ENCODE peak calls at places on chromosomes 5 and 9, in four cellular contexts. M, N, F and K are unnamed samples.

GRCh38 chr9:116154334-116154975 is 864 bp downstream of the PAPPA start:
- DNase-seq in M (no peak), N (peak), F (no peak), K (no peak)

GRCh38 chr5:178589180-178590140 is 733 bp downstream of the COL23A1 start:
- DNase-seq in M (no peak), N (no peak), F (no peak), K (no peak)

GRCh38 chr5:34008721-34009120 is 871 bp upstream of the AMACR start:
- DNase-seq in M (no peak), N (no peak), F (no peak), K (no peak)

GRCh38 chr5:107671742-107672211 is 1.0 kb upstream of the EFNA5 start:
- DNase-seq in M (peak), N (no peak), F (no peak), K (no peak)

GRCh38 chr5:140978260-140978659 is 12.0 kb downstream of the PCDHAC2 start:
- DNase-seq in M (no peak), N (no peak), F (no peak), K (peak)

GRCh38 chr5:160833806-160834205 is 18.2 kb downstream of the ATP10B start:
- DNase-seq in M (no peak), N (no peak), F (no peak), K (no peak)

GRCh38 chr5:13664377-13664776 is 280.1 kb downstream of the DNAH5 start:
- DNase-seq in M (no peak), N (no peak), F (no peak), K (no peak)

GRCh38 chr5:104045987-104046386 is 483.4 kb upstream of the NUDT12 start:
- DNase-seq in M (no peak), N (no peak), F (no peak), K (no peak)

GRCh38 chr5:32443145-32443540 is 1.4 kb downstream of the ZFR start:
- DNase-seq in M (no peak), N (no peak), F (no peak), K (no peak)

GRCh38 chr5:140630296-140630695 is 2.7 kb downstream of the CD14 start:
- DNase-seq in M (no peak), N (no peak), F (no peak), K (no peak)

GRCh38 chr9:93292288-93292615 is 108.3 kb downstream of the WNK2 start:
- DNase-seq in M (no peak), N (no peak), F (no peak), K (no peak)

GRCh38 chr9:132486706-132487350 is 76.8 kb downstream of the CFAP77 start:
- DNase-seq in M (no peak), N (no peak), F (no peak), K (no peak)

GRCh38 chr5:113166285-113166684 is 189.7 kb downstream of the DCP2 start:
- DNase-seq in M (no peak), N (no peak), F (no peak), K (no peak)

GRCh38 chr5:84603557-84604185 is 219.0 kb upstream of the EDIL3 start:
- DNase-seq in M (peak), N (no peak), F (no peak), K (peak)

GRCh38 chr9:22165144-22165543 is 156.0 kb upstream of the CDKN2B start:
- DNase-seq in M (no peak), N (no peak), F (no peak), K (no peak)

GRCh38 chr5:92868442-92868841 is 712.6 kb downstream of the NR2F1-AS1 start:
- DNase-seq in M (no peak), N (no peak), F (no peak), K (no peak)

GRCh38 chr9:37283730-37284235 is 138.7 kb upstream of the GRHPR start:
- DNase-seq in M (no peak), N (no peak), F (no peak), K (no peak)

GRCh38 chr9:127386981-127387380 is 10.0 kb upstream of the SLC2A8 start:
- DNase-seq in M (no peak), N (peak), F (no peak), K (no peak)

GRCh38 chr5:145554399-145554798 is 280.7 kb downstream of the PRELID2 start:
- DNase-seq in M (no peak), N (no peak), F (no peak), K (peak)

GRCh38 chr9:124134526-124134925 is 123.0 kb downstream of the LHX2 start:
- DNase-seq in M (no peak), N (no peak), F (no peak), K (peak)

GRCh38 chr5:19928556-19929421 is 59.2 kb downstream of the CDH18 start:
- DNase-seq in M (no peak), N (no peak), F (no peak), K (peak)

GRCh38 chr9:77512876-77513275 is 135.2 kb downstream of the GNA14 start:
- DNase-seq in M (no peak), N (no peak), F (no peak), K (peak)

GRCh38 chr5:10030219-10030831 is 219.4 kb downstream of the ATPSCKMT start:
- DNase-seq in M (no peak), N (no peak), F (no peak), K (no peak)

GRCh38 chr9:126165755-126166154 is 160.9 kb upstream of the MVB12B start:
- DNase-seq in M (no peak), N (no peak), F (no peak), K (no peak)

GRCh38 chr5:141524604-141525597 is 36.0 kb downstream of the PCDHGC5 start:
- DNase-seq in M (peak), N (peak), F (peak), K (peak)

GRCh38 chr9:137678202-137678601 is 59.4 kb downstream of the EHMT1 start:
- DNase-seq in M (no peak), N (no peak), F (no peak), K (no peak)

GRCh38 chr9:7536310-7536939 is 263.2 kb downstream of the DMAC1 start:
- DNase-seq in M (peak), N (no peak), F (no peak), K (peak)

GRCh38 chr9:22037954-22038690 is 29.0 kb upstream of the CDKN2B start:
- DNase-seq in M (no peak), N (no peak), F (no peak), K (no peak)

GRCh38 chr9:116549786-116550660 is 137.1 kb upstream of the TRIM32 start:
- DNase-seq in M (no peak), N (no peak), F (no peak), K (no peak)

GRCh38 chr9:136405481-136405880 is 4.9 kb downstream of the ENTR1 start:
- DNase-seq in M (no peak), N (no peak), F (no peak), K (no peak)

GRCh38 chr9:136403915-136404800 is 4.2 kb upstream of the SNAPC4 start:
- DNase-seq in M (no peak), N (no peak), F (no peak), K (no peak)

GRCh38 chr9:136404801-136405136 is 4.8 kb upstream of the SNAPC4 start:
- DNase-seq in M (no peak), N (no peak), F (no peak), K (no peak)

GRCh38 chr9:136402067-136402466 is 2.1 kb upstream of the SNAPC4 start:
- DNase-seq in M (no peak), N (no peak), F (no peak), K (no peak)

DNA sequence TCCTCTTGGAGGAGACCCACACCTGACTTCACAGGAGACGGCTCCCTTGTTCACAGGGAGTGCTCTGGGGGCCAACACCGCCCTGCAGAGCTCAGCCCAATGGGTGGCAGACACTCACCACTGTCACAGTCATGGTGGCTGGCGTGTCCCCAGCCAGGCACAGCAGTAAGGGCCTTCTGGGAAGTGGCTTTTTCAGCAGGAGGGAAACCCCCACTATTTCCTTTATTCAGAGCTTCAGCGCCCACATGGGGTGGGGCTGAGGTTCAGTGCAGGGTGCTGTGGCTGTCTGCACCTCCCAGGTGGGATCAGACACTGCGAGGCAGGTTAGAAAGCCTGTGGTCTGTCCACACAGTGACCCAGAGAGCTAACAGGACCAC is 3.6 kb upstream of the SNAPC4 start:
- DNase-seq in M (no peak), N (no peak), F (no peak), K (no peak)
- H3K27ac ChIP-seq in M (no peak), N (no peak), F (no peak), K (no peak)

GRCh38 chr9:99253772-99254431 is 31.8 kb downstream of the SEC61B start:
- DNase-seq in M (no peak), N (no peak), F (no peak), K (no peak)

GRCh38 chr9:99249619-99250018 is 27.5 kb downstream of the SEC61B start:
- DNase-seq in M (no peak), N (no peak), F (no peak), K (no peak)

GRCh38 chr9:99251157-99251556 is 29.1 kb downstream of the SEC61B start:
- DNase-seq in M (no peak), N (no peak), F (no peak), K (no peak)

GRCh38 chr9:99255651-99256050 is 33.6 kb downstream of the SEC61B start:
- DNase-seq in M (no peak), N (no peak), F (no peak), K (no peak)

GRCh38 chr9:99253134-99253533 is 31.1 kb downstream of the SEC61B start:
- DNase-seq in M (no peak), N (no peak), F (no peak), K (no peak)
- H3K4me3 ChIP-seq in M (no peak), N (no peak), F (no peak), K (no peak)

GRCh38 chr5:321233-321725 is at the start of gene AHRR:
- DNase-seq in M (no peak), N (no peak), F (no peak), K (peak)
- TF ChIP-seq CTCF in M (peak), N (peak), F (peak), K (no peak)

GRCh38 chr5:139456776-139457175 is 5.8 kb downstream of the ECSCR start:
- DNase-seq in M (no peak), N (no peak), F (no peak), K (no peak)
- H3K27ac ChIP-seq in M (no peak), N (no peak), F (no peak), K (no peak)

GRCh38 chr5:127290946-127291763 is 559 bp downstream of the MEGF10 start:
- DNase-seq in M (no peak), N (no peak), F (no peak), K (no peak)
- H3K4me3 ChIP-seq in M (peak), N (peak), F (peak), K (peak)